ENCODE peak calls at places on chromosome 19, in five cellular contexts. D, N, S, W and B are unnamed samples.

GRCh38 chr19:14342809-14343208 is 38.4 kb upstream of the ADGRE5 start:
- ATAC-seq in W (no peak), S (no peak), D (no peak), N (no peak), B (no peak)

GRCh38 chr19:55451522-55452380 is 8.7 kb upstream of the SHISA7 start:
- ATAC-seq in S (peak), N (no peak), D (no peak), W (peak), B (no peak)

GRCh38 chr19:19871932-19872331 is 6.2 kb downstream of the ZNF253 start:
- ATAC-seq in W (no peak), N (no peak), S (no peak), D (no peak), B (no peak)

GRCh38 chr19:54030895-54031586 is 32.7 kb downstream of the VSTM1 start:
- ATAC-seq in N (no peak), S (peak), D (no peak), W (no peak), B (no peak)

GRCh38 chr19:18500376-18500775 is 21.5 kb downstream of the ELL start:
- ATAC-seq in N (no peak), W (no peak), D (peak), S (no peak), B (no peak)

GRCh38 chr19:34171877-34172660 is at the start of gene LSM14A:
- ATAC-seq in W (peak), N (peak), S (peak), D (peak), B (peak)

GRCh38 chr19:6602729-6603114 is 11.8 kb upstream of the CD70 start:
- ATAC-seq in W (peak), N (no peak), S (no peak), D (no peak), B (no peak)

GRCh38 chr19:3642987-3643386 is 16.4 kb upstream of the CACTIN start:
- ATAC-seq in W (no peak), N (no peak), S (peak), D (no peak), B (no peak)

GRCh38 chr19:16032509-16033135 is 43.7 kb upstream of the TPM4 start:
- ATAC-seq in S (no peak), W (no peak), D (no peak), N (no peak), B (no peak)

GRCh38 chr19:35090795-35091214 is 24.8 kb upstream of the FXYD3 start:
- ATAC-seq in N (no peak), S (peak), W (no peak), D (peak), B (no peak)

GRCh38 chr19:48739835-48740704 is at the start of gene RASIP1:
- ATAC-seq in D (peak), N (peak), W (no peak), S (no peak), B (peak)

GRCh38 chr19:36113895-36114762 is 546 bp downstream of the POLR2I start:
- ATAC-seq in N (no peak), D (peak), S (peak), W (peak), B (no peak)

GRCh38 chr19:1091544-1092175 is 3.5 kb downstream of the POLR2E start:
- ATAC-seq in N (no peak), S (no peak), D (no peak), W (no peak), B (no peak)

GRCh38 chr19:14672043-14672872 is 2.4 kb downstream of the ADGRE3 start:
- ATAC-seq in S (no peak), N (peak), W (no peak), D (no peak), B (no peak)

DNA sequence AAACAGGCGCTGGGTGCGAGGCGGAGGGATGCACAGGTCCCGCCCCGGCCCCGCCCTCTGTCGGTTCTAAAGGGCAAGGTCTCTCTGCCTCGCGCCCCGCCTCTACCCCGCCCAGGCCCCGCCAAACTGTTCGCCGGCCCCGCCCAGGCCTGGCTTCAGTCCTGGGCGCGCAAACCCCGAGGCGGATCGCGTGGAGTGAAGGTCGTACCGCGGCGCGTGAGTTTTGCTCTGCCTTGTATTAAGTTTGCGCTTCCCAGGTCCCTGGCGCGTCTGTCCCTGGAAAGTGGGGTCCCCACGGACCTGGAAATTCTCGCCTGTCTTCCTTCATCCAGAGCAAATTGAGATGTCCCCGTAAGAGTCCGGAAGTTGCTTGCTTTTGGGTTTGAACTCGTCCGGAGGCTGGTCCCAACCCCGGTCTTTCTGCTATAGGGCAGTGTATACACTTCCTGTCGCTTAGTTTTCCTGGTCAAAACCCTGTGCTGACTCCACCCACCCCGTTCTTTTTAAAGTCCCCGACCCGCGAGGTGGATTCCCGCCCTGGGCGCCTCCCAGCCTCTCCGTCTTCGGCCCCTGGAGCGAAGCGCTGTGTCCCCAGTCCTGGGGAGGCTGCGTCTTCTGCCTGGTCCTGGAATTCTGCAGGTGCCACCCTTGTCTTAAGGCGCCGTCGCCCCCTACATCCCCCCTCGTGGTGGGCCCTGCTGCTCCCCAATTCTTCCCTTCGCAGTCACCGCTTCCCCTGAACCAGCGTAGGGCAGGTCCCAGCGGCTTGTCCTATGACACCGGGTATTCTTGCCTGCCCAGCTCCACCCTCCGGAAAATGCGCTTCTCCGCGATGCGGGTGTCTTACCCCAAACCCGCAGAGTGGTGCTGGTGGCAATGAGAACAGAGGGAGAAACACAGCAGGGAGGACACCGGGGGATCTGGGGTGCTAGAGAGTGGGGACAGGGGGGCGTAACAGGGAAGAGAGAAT is 8.6 kb downstream of the ZNF808 start:
- ATAC-seq in W (peak), D (peak), S (no peak), N (peak), B (peak)
- TF ChIP-seq POLR2A in W (peak), D (no peak), S (no peak), N (no peak), B (no peak)

GRCh38 chr19:4830768-4831265 is 695 bp downstream of the TICAM1 start:
- ATAC-seq in D (peak), N (peak), W (peak), S (peak), B (no peak)

GRCh38 chr19:4831351-4832340 is at the start of gene TICAM1:
- ATAC-seq in S (peak), N (peak), D (peak), W (peak), B (peak)

GRCh38 chr19:4832776-4833175 is 1.3 kb upstream of the TICAM1 start:
- ATAC-seq in W (no peak), N (no peak), D (no peak), S (no peak), B (no peak)

GRCh38 chr19:4829001-4829712 is 2.4 kb downstream of the TICAM1 start:
- ATAC-seq in N (no peak), W (peak), D (no peak), S (peak), B (no peak)

GRCh38 chr19:4830332-4830731 is 1.2 kb downstream of the TICAM1 start:
- ATAC-seq in W (peak), N (no peak), S (no peak), D (no peak), B (no peak)
- TF ChIP-seq POLR2A in W (no peak), N (no peak), S (no peak), D (no peak), B (no peak)

GRCh38 chr19:38708413-38709024 is 35.8 kb downstream of the CAPN12 start:
- ATAC-seq in S (no peak), D (no peak), N (no peak), W (no peak), B (no peak)
- TF ChIP-seq POLR2A in S (no peak), D (no peak), N (no peak), W (no peak), B (no peak)

GRCh38 chr19:12723383-12723642 is 419 bp downstream of the TNPO2 start:
- ATAC-seq in N (no peak), W (peak), D (no peak), S (peak), B (no peak)

GRCh38 chr19:12722566-12723382 is 958 bp downstream of the TNPO2 start:
- ATAC-seq in W (peak), D (peak), N (peak), S (peak), B (peak)

GRCh38 chr19:12720296-12720695 is 3.4 kb downstream of the TNPO2 start:
- ATAC-seq in W (no peak), S (no peak), N (no peak), D (no peak), B (no peak)

GRCh38 chr19:12720851-12721655 is 2.7 kb downstream of the TNPO2 start:
- ATAC-seq in W (peak), S (no peak), N (no peak), D (peak), B (no peak)

GRCh38 chr19:12721656-12722565 is 1.8 kb downstream of the TNPO2 start:
- ATAC-seq in S (peak), D (peak), W (peak), N (peak), B (peak)
- TF ChIP-seq POLR2A in S (no peak), D (no peak), W (peak), N (no peak), B (no peak)

GRCh38 chr19:52923782-52924593 is 760 bp upstream of the ZNF888 start:
- ATAC-seq in D (peak), W (no peak), S (no peak), N (peak), B (peak)
- TF ChIP-seq POLR2A in D (no peak), W (no peak), S (no peak), N (no peak), B (no peak)

DNA sequence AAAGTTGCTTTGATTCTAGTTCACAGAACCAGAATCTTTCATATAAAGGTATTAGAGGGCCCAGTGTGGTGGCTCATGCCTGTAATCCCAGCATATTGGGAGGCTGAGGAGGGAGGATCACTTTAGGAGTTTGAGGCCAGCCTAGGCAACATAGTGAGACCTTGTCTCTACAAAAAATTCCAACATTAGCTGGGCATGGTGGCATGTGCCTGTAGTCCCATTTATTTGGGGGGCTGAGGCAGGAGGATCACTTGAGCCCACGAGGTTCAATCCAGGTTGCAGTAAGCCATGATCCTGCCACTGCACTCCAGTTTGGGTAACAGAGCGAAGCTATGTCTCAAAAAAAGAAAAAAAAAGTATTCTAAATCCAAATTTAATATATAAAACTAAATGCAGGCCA is 9.1 kb downstream of the LDLR start:
- ATAC-seq in D (no peak), S (no peak), N (no peak), W (no peak), B (no peak)
- TF ChIP-seq POLR2A in D (no peak), S (no peak), N (no peak), W (no peak), B (no peak)